ENCODE peak calls at places on chromosomes 13 and 19, in seven cellular contexts. E, K, T, I, X, S and J are unnamed samples.

GRCh38 chr13:44278164-44278563 is 95.5 kb upstream of the SERP2 start:
- DNase-seq in E (no peak), K (no peak), T (no peak), I (no peak), X (no peak), S (peak; percentile 62), J (no peak)

GRCh38 chr13:41500501-41500900 is 43.2 kb downstream of the RGCC start:
- DNase-seq in E (no peak), K (no peak), T (no peak), I (peak; percentile 39), X (no peak), S (no peak), J (no peak)

GRCh38 chr13:50244913-50245574 is 229.8 kb downstream of the KCNRG start:
- DNase-seq in E (no peak), K (no peak), T (no peak), I (peak; percentile 90), X (no peak), S (peak; percentile 90), J (peak; percentile 91)

GRCh38 chr19:42313096-42313839 is at the start of gene TMEM145:
- DNase-seq in E (no peak), K (peak; percentile 73), T (no peak), I (no peak), X (peak; percentile 75), S (peak; percentile 19), J (peak; percentile 41)

GRCh38 chr19:38744906-38745305 is 632 bp upstream of the CAPN12 start:
- DNase-seq in E (no peak), K (no peak), T (no peak), I (no peak), X (no peak), S (no peak), J (no peak)

GRCh38 chr13:107838592-107839161 is 376.7 kb downstream of the LIG4 start:
- DNase-seq in E (no peak), K (no peak), T (no peak), I (no peak), X (no peak), S (no peak), J (no peak)

GRCh38 chr13:105087941-105088340 is 1447.5 kb downstream of the EFNB2 start:
- DNase-seq in E (no peak), K (no peak), T (no peak), I (no peak), X (no peak), S (no peak), J (no peak)

GRCh38 chr13:67023088-67023893 is 206.8 kb downstream of the PCDH9 start:
- DNase-seq in E (no peak), K (peak; percentile 25), T (no peak), I (peak; percentile 21), X (no peak), S (peak; percentile 31), J (peak; percentile 98)

GRCh38 chr19:48364564-48365363 is 597 bp downstream of the SYNGR4 start:
- DNase-seq in E (no peak), K (no peak), T (no peak), I (no peak), X (no peak), S (no peak), J (no peak)

GRCh38 chr19:35153701-35154534 is 617 bp upstream of the FXYD5 start:
- DNase-seq in E (peak; percentile 82), K (peak; percentile 71), T (peak; percentile 83), I (peak; percentile 58), X (peak; percentile 65), S (peak; percentile 47), J (no peak)

GRCh38 chr19:46402725-46403124 is 10.6 kb downstream of the CCDC8 start:
- DNase-seq in E (no peak), K (no peak), T (no peak), I (no peak), X (peak; percentile 28), S (no peak), J (no peak)
- H3K27ac ChIP-seq in E (no peak overlapping the region), K (no peak overlapping the region), T (no peak overlapping the region), I (no peak overlapping the region), X (no peak overlapping the region), S (no peak overlapping the region), J (no peak overlapping the region)

GRCh38 chr19:7522072-7522922 is at the start of gene MCOLN1:
- DNase-seq in E (peak; percentile 100), K (peak; percentile 98), T (peak; percentile 100), I (peak; percentile 99), X (peak; percentile 100), S (peak; percentile 97), J (peak; percentile 79)
- H3K27ac ChIP-seq in E (peak within 1 kb of the TSS; percentile 68), K (no peak within 1 kb of the TSS), T (peak within 1 kb of the TSS; percentile 85), I (no peak within 1 kb of the TSS), X (peak within 1 kb of the TSS; percentile 57), S (peak within 1 kb of the TSS; percentile 4), J (peak within 1 kb of the TSS; percentile 21)

GRCh38 chr19:40411125-40411842 is 1.9 kb downstream of the PRX start:
- DNase-seq in E (no peak), K (no peak), T (no peak), I (no peak), X (peak; percentile 90), S (no peak), J (no peak)
- H3K27ac ChIP-seq in E (peak overlapping the region; percentile 72), K (no peak overlapping the region), T (peak overlapping the region; percentile 0), I (no peak overlapping the region), X (peak overlapping the region; percentile 92), S (no peak overlapping the region), J (no peak overlapping the region)

GRCh38 chr19:31419871-31420430 is 70.7 kb upstream of the TSHZ3 start:
- DNase-seq in E (no peak), K (peak; percentile 56), T (no peak), I (no peak), X (no peak), S (no peak), J (no peak)

GRCh38 chr19:31421856-31422255 is 72.6 kb upstream of the TSHZ3 start:
- DNase-seq in E (no peak), K (peak; percentile 34), T (no peak), I (no peak), X (no peak), S (no peak), J (no peak)

GRCh38 chr19:31418692-31419430 is 69.6 kb upstream of the TSHZ3 start:
- DNase-seq in E (no peak), K (peak; percentile 97), T (no peak), I (no peak), X (no peak), S (no peak), J (no peak)

GRCh38 chr19:31427857-31428256 is 78.6 kb upstream of the TSHZ3 start:
- DNase-seq in E (no peak), K (no peak), T (no peak), I (no peak), X (no peak), S (no peak), J (peak; percentile 39)

GRCh38 chr19:31423896-31424295 is 74.7 kb upstream of the TSHZ3 start:
- DNase-seq in E (no peak), K (no peak), T (no peak), I (no peak), X (no peak), S (no peak), J (no peak)
- H3K27ac ChIP-seq in E (no peak overlapping the region), K (no peak overlapping the region), T (no peak overlapping the region), I (no peak overlapping the region), X (no peak overlapping the region), S (no peak overlapping the region), J (no peak overlapping the region)

GRCh38 chr19:54206831-54207177 is 6.1 kb downstream of the RPS9 start:
- DNase-seq in E (no peak), K (no peak), T (no peak), I (no peak), X (no peak), S (no peak), J (no peak)

GRCh38 chr19:54208784-54209057 is 8.1 kb downstream of the RPS9 start:
- DNase-seq in E (no peak), K (no peak), T (no peak), I (peak; percentile 39), X (no peak), S (no peak), J (no peak)

GRCh38 chr19:54209748-54210494 is 9.3 kb downstream of the RPS9 start:
- DNase-seq in E (peak; percentile 93), K (no peak), T (peak; percentile 79), I (peak; percentile 99), X (peak; percentile 89), S (peak; percentile 96), J (peak; percentile 96)

GRCh38 chr19:54209058-54209747 is 8.5 kb downstream of the RPS9 start:
- DNase-seq in E (peak; percentile 73), K (peak; percentile 67), T (no peak), I (peak; percentile 26), X (no peak), S (no peak), J (no peak)

GRCh38 chr19:54207908-54208783 is 7.5 kb downstream of the RPS9 start:
- DNase-seq in E (peak; percentile 87), K (no peak), T (no peak), I (peak; percentile 35), X (peak; percentile 73), S (peak; percentile 48), J (peak; percentile 72)
- H3K27ac ChIP-seq in E (peak overlapping the region; percentile 92), K (peak overlapping the region; percentile 20), T (peak overlapping the region; percentile 55), I (no peak overlapping the region), X (peak overlapping the region; percentile 79), S (peak overlapping the region; percentile 4), J (no peak overlapping the region)

GRCh38 chr19:28285917-28286316 is 927.0 kb downstream of the UQCRFS1 start:
- DNase-seq in E (no peak), K (no peak), T (no peak), I (no peak), X (no peak), S (no peak), J (no peak)
- H3K27ac ChIP-seq in E (no peak overlapping the region), K (no peak overlapping the region), T (no peak overlapping the region), I (no peak overlapping the region), X (no peak overlapping the region), S (no peak overlapping the region), J (no peak overlapping the region)

DNA sequence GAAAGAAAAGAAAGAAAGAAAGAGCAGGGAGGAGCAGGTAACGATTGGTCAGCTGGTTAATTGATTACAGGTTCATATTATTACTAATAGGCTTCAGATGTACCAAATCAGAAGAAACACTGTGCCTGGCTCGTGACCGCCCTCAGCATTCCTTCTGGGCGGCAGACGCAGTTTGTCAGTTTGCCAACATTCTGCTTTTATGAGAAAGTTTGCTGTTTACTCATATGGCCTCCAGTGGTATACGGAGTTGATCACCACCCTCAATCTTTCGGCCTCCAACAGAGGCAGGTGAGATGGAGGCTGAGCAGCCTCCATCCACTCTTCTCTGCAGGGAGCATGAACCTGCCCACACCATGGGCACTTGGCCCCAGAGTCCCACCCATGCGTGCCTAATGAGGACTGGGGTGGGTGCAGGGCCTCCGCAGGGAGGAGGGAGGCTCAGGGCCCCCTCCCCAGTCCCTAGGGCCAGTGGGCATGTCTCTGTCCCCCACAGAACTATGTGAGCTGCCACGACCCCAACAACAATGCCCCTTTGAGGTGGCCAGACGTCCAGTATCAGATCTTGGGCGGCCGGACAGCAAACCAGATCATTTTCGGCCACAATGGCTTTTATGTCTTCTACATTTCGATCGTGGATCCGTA is 8.8 kb downstream of the PRR22 start:
- DNase-seq in E (no peak), K (no peak), T (no peak), I (peak; percentile 93), X (no peak), S (no peak), J (peak; percentile 14)
- H3K27ac ChIP-seq in E (no peak overlapping the region), K (no peak overlapping the region), T (peak overlapping the region; percentile 51), I (no peak overlapping the region), X (no peak overlapping the region), S (no peak overlapping the region), J (no peak overlapping the region)